ENCODE peak calls at places on chromosomes 7 and 10, in five cellular contexts. L is cardiac muscle cell, Q is heart right ventricle, V is tibial artery, W is kidney. T is an unnamed sample. For H3K4me1, the result is how much of the 10 kb centered on the place peaks cover.

GRCh38 chr7:132475037-132475668 is 101.1 kb downstream of the PLXNA4 start:
- DNase-seq in Q (no peak), W (no peak), V (no peak), L (no peak), T (no peak)

GRCh38 chr7:31327071-31327470 is 13.5 kb downstream of the NEUROD6 start:
- DNase-seq in L (no peak), W (no peak), Q (no peak), V (no peak), T (no peak)

GRCh38 chr7:12827219-12827821 is 139.9 kb downstream of the ARL4A start:
- DNase-seq in V (no peak), L (peak), W (no peak), Q (no peak), T (no peak)

GRCh38 chr10:17214991-17215781 is 12.9 kb upstream of the VIM start:
- DNase-seq in L (peak), Q (no peak), W (no peak), V (no peak), T (no peak)

GRCh38 chr10:71694567-71694968 is 25.0 kb downstream of the C10orf105 start:
- DNase-seq in W (no peak), L (no peak), Q (no peak), V (peak), T (no peak)

GRCh38 chr7:115346685-115347084 is 424.8 kb downstream of the MDFIC start:
- DNase-seq in L (no peak), W (no peak), V (no peak), Q (no peak), T (no peak)

GRCh38 chr10:126126856-126127255 is 230.5 kb downstream of the FANK1 start:
- DNase-seq in L (no peak), Q (no peak), W (no peak), V (no peak), T (no peak)

GRCh38 chr10:17730667-17731066 is 21.3 kb upstream of the TMEM236 start:
- DNase-seq in L (peak), Q (no peak), V (no peak), W (no peak), T (no peak)

GRCh38 chr7:121211253-121211652 is 117.5 kb upstream of the WNT16 start:
- DNase-seq in L (no peak), W (no peak), V (no peak), Q (no peak), T (no peak)

GRCh38 chr7:27236053-27236410 is 6.6 kb upstream of the EVX1 start:
- DNase-seq in Q (no peak), W (no peak), L (no peak), V (no peak), T (no peak)

GRCh38 chr10:4946349-4946717 is 16.9 kb upstream of the AKR1C1 start:
- DNase-seq in V (no peak), Q (no peak), L (no peak), W (no peak), T (no peak)

GRCh38 chr10:97057836-97058235 is 127.9 kb downstream of the SLIT1 start:
- DNase-seq in L (no peak), Q (no peak), V (no peak), W (peak), T (no peak)

GRCh38 chr10:80429521-80429966 is 21.2 kb downstream of the PRXL2A start:
- DNase-seq in V (no peak), W (peak), Q (no peak), L (no peak), T (no peak)

GRCh38 chr7:70384891-70385290 is 747.1 kb upstream of the GALNT17 start:
- DNase-seq in Q (no peak), V (no peak), L (peak), W (no peak), T (no peak)

GRCh38 chr10:12130237-12130872 is 878 bp downstream of the SEC61A2 start:
- DNase-seq in Q (no peak), L (peak), V (peak), W (no peak), T (no peak)

GRCh38 chr10:3046941-3047621 is 20.3 kb upstream of the PFKP start:
- DNase-seq in Q (no peak), L (no peak), W (peak), V (no peak), T (no peak)

GRCh38 chr10:128411624-128412023 is 285.4 kb upstream of the MKI67 start:
- DNase-seq in W (no peak), L (no peak), Q (no peak), V (no peak), T (no peak)

GRCh38 chr10:4025339-4025738 is 240.3 kb upstream of the KLF6 start:
- DNase-seq in V (no peak), L (no peak), W (no peak), Q (no peak), T (no peak)

GRCh38 chr7:105149827-105150226 is 135.8 kb downstream of the KMT2E start:
- DNase-seq in V (no peak), Q (no peak), W (no peak), L (peak), T (no peak)

GRCh38 chr7:102810916-102811315 is 62.1 kb downstream of the FAM185A start:
- DNase-seq in W (no peak), Q (no peak), L (no peak), V (no peak), T (no peak)

GRCh38 chr10:133024711-133025557 is 62.8 kb upstream of the ADGRA1 start:
- DNase-seq in V (no peak), Q (peak), L (no peak), W (peak), T (no peak)

GRCh38 chr7:420142-421055 is 99.2 kb downstream of the PDGFA start:
- DNase-seq in Q (no peak), W (peak), V (no peak), L (no peak), T (peak)

GRCh38 chr7:44998153-44998871 is 1.7 kb upstream of the CCM2 start:
- DNase-seq in W (no peak), V (no peak), L (no peak), Q (no peak), T (no peak)

GRCh38 chr10:30637881-30638467 is 8.4 kb upstream of the LYZL2 start:
- DNase-seq in W (no peak), L (peak), Q (no peak), V (no peak), T (no peak)

GRCh38 chr7:43522406-43523156 is 60.3 kb upstream of the STK17A start:
- DNase-seq in V (no peak), L (peak), Q (no peak), W (no peak), T (no peak)

GRCh38 chr7:102933763-102934162 is 21.0 kb downstream of the LRRC17 start:
- DNase-seq in V (peak), W (peak), Q (peak), L (peak), T (peak)

GRCh38 chr10:25978771-25979170 is 44.7 kb downstream of the MYO3A start:
- DNase-seq in L (no peak), Q (no peak), W (no peak), V (no peak), T (no peak)

GRCh38 chr10:75209325-75210192 is 1.0 kb upstream of the VDAC2 start:
- DNase-seq in W (peak), V (peak), Q (peak), L (peak), T (peak)

GRCh38 chr10:131453772-131454634 is 142.5 kb upstream of the TCERG1L start:
- DNase-seq in Q (peak), L (peak), V (peak), W (peak), T (peak)

GRCh38 chr7:30308392-30308791 is 24.0 kb downstream of the ZNRF2 start:
- DNase-seq in Q (no peak), L (no peak), W (no peak), V (no peak), T (no peak)

GRCh38 chr7:141752634-141753033 is 11.3 kb upstream of the TAS2R3 start:
- DNase-seq in L (no peak), Q (no peak), V (no peak), W (no peak), T (no peak)

GRCh38 chr7:141754939-141755338 is 9.0 kb upstream of the TAS2R3 start:
- DNase-seq in L (peak), W (no peak), V (no peak), Q (no peak), T (no peak)
- TF ChIP-seq CTCF in L (peak), W (peak), V (no peak), Q (peak), T (no peak)

DNA sequence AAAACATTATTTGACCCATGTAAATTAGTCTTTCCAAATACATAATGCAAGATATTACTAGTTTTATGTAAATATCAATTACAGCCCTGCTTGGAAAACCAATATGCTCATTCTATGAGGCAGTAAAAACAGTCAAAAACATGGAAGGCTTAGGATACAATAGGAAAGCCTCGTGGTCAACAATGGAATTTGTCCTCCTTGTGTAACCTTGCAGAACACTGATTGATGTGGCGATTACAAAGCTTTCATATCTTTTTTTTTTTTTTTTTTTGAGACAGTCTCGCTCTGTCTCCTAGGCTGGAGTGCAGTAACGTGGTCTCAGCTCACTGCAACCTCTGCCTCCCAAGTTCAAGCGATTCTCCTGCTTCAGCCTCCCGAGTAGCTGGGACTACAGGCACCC is 157.3 kb upstream of the BET1 start:
- DNase-seq in W (no peak), L (no peak), Q (no peak), V (no peak), T (no peak)
- H3K4me1 ChIP-seq in W (under half), L (under half), Q (under half), V (under half), T (under half)

GRCh38 chr7:55570939-55571338 is 1.4 kb downstream of the VOPP1 start:
- DNase-seq in V (no peak), W (no peak), Q (no peak), L (peak), T (no peak)

GRCh38 chr7:55573234-55573504 is 867 bp upstream of the VOPP1 start:
- DNase-seq in W (no peak), Q (no peak), V (no peak), L (no peak), T (no peak)

GRCh38 chr7:55570218-55570873 is 2.0 kb downstream of the VOPP1 start:
- DNase-seq in W (peak), V (no peak), Q (no peak), L (no peak), T (no peak)

GRCh38 chr7:55572378-55573233 is at the start of gene VOPP1:
- DNase-seq in Q (peak), V (peak), W (peak), L (peak), T (peak)

GRCh38 chr7:55571534-55572377 is 546 bp downstream of the VOPP1 start:
- DNase-seq in Q (peak), V (peak), W (peak), L (peak), T (peak)
- TF ChIP-seq CTCF in Q (no peak), V (no peak), W (no peak), L (no peak), T (no peak)

DNA sequence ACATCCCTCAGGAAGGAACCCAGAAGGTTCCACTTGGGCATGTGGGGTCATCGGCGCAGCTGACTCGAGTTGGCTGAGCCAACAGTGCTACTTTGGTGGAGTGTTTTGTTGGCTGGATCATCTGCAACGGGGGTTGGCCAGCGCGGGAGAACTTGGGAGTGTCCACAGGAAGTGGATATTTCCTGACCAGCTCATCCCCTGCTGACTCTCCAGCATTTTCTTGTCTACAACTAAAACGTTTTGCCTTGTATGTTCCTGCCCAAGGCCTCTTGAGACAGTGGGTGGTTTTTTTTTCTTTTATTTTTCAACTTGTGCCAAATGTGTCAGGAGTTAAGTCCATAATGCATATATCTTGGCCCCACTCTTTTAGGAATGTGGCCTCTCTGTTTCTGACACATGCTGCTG is 208.6 kb downstream of the ZNF365 start:
- DNase-seq in L (peak), V (peak), Q (peak), W (peak), T (no peak)
- H3K4me1 ChIP-seq in L (under half), V (under half), Q (under half), W (under half), T (under half)

GRCh38 chr7:139987691-139988516 is 74.8 kb downstream of the PARP12 start:
- DNase-seq in L (no peak), Q (no peak), W (no peak), V (no peak), T (no peak)
- TF ChIP-seq CTCF in L (no peak), Q (no peak), W (no peak), V (no peak), T (no peak)

GRCh38 chr10:124737708-124738107 is 6.5 kb downstream of the FAM53B start:
- DNase-seq in V (no peak), L (no peak), W (no peak), Q (no peak), T (no peak)
- H3K4me1 ChIP-seq in V (under half), L (half or more), W (half or more), Q (half or more), T (half or more)

DNA sequence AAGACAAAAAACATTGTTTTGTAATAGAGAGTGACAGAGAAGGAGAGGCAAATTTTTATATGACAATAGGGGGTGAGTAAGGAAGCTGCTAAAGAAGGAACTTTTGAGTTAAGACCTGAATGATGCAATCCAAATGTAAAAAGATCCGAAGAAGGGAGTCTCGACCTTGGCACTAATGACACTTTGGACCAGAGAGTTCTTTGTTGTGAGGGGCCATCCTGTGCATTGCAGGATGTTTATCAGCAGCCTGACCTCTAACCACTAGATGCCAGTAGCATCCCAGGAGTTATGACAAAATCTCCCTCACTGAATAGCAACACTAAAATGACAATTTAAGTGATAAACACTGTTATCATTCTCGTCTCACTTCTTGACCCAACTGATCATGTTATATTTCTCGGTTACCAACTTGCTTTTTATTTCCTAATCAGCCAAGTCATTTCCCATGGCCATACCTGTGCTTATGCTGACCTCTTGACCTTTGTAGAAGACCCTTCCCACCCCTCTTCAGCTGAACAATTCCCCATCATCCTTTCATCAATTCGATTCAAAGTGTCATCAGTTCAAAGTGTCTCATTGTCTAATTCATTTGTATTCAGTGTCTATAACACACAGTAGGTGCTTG is 30.0 kb downstream of the DGKI start:
- DNase-seq in Q (no peak), V (no peak), L (peak), W (no peak), T (no peak)
- TF ChIP-seq CTCF in Q (peak), V (no peak), L (peak), W (no peak), T (no peak)

GRCh38 chr10:79152423-79152817 is 83.7 kb downstream of the ZMIZ1 start:
- DNase-seq in W (no peak), L (peak), Q (no peak), V (peak), T (no peak)

GRCh38 chr10:79150444-79150754 is 81.6 kb downstream of the ZMIZ1 start:
- DNase-seq in L (no peak), W (no peak), Q (no peak), V (no peak), T (no peak)

GRCh38 chr10:79156334-79157274 is 87.8 kb downstream of the ZMIZ1 start:
- DNase-seq in W (no peak), Q (no peak), V (no peak), L (no peak), T (no peak)

GRCh38 chr10:79155301-79156081 is 86.7 kb downstream of the ZMIZ1 start:
- DNase-seq in L (peak), W (no peak), V (peak), Q (peak), T (no peak)

DNA sequence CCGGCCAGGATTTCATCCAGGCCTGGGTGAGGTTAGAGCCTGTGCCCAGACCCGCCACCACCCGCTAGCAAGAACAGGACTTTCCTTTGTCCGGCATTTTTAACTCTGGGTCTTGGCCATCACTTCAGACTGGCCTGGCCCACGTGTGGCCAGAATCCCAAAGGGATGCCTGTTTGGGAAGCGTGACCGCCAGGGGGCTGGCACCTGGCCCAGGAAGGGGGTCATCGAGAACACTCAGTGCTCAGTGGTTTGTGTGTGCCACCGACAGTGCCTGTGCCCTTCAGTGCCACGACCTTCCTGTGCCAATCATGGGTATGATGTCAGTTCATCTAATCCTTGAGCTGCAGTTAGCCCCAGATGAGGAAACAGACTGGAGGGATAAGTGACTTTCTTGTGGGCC is 85.0 kb downstream of the ZMIZ1 start:
- DNase-seq in V (peak), W (no peak), L (no peak), Q (peak), T (no peak)
- H3K4me1 ChIP-seq in V (under half), W (half or more), L (under half), Q (half or more), T (under half)

GRCh38 chr7:130240240-130240639 is 26.4 kb upstream of the CPA2 start:
- DNase-seq in Q (no peak), L (no peak), W (no peak), V (no peak), T (no peak)

DNA sequence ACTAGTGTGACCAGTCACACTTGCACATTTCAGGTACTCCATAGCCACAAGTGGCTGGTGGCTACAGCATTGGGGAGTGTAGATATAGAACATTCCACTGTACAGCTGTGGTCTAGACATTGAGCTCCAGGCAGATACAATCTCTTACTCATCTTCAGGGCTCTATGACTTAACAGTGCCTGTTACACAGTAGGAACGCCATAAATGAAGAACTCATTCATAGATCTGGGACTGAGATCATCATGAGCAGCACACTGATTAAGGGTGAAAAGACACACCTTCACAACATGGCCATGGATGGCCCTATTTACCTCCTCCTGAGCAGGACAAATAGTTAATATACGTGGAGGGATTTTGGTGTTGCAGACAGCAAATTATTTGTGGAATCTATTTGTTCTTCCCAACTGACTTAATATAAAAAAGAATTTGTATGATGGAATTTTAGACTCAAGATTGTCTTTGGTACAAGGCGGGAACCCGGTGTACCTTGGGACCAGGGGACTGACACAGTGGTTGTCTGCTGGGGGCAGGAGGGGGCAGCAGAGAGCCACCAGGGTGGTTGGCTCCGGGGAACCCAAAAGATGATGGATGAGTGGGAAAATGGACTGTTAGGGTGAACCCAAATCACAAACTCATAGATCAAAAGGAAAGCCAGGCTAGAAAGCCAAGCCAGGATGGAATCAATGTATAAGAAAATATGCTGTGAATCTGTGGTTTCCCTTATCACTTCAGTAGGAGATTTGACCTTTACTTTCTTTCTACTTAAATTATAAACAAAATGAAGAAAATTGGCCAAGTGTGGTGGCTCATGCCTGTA is 24.3 kb upstream of the CPA2 start:
- DNase-seq in L (peak), Q (peak), V (peak), W (no peak), T (peak)
- TF ChIP-seq CTCF in L (peak), Q (peak), V (peak), W (peak), T (peak)

T was measured in pancreas.